ENCODE peak calls at places on chromosomes 4 and X, in five cellular contexts. I is breast epithelium; D is activated CD8-positive, alpha-beta memory T cell treated with anti-CD3 and anti-CD28 coated beads for 4 hours; S is NCI-H2171 treated with DMSO at 0.1 percent for 48 hours; Y is suprapubic skin. U is an unnamed sample.

GRCh38 chr4:7967501-7968261 is 28.0 kb upstream of the AFAP1 start:
- DNase-seq in Y (no peak), D (no peak), S (no peak), I (no peak), U (no peak)

GRCh38 chrX:80807606-80808159 is 2.0 kb downstream of the BRWD3 start:
- DNase-seq in Y (no peak), I (peak), D (no peak), S (no peak), U (no peak)

GRCh38 chr4:186946682-186947294 is 223.1 kb upstream of the FAT1 start:
- DNase-seq in Y (no peak), D (no peak), S (no peak), I (no peak), U (no peak)

GRCh38 chr4:513327-513726 is 14.3 kb downstream of the PIGG start:
- DNase-seq in D (no peak), I (no peak), Y (no peak), S (no peak), U (no peak)

GRCh38 chr4:13920901-13921300 is 293.4 kb upstream of the BOD1L1 start:
- DNase-seq in I (no peak), Y (no peak), D (no peak), S (no peak), U (no peak)

GRCh38 chrX:104565791-104566687 is at the start of gene IL1RAPL2:
- DNase-seq in I (peak), Y (no peak), D (no peak), S (no peak), U (no peak)

GRCh38 chr4:94603170-94603747 is 151.5 kb downstream of the PDLIM5 start:
- DNase-seq in S (no peak), D (no peak), Y (no peak), I (no peak), U (no peak)

GRCh38 chr4:21778702-21779101 is 169.9 kb downstream of the KCNIP4 start:
- DNase-seq in S (no peak), D (no peak), I (no peak), Y (no peak), U (no peak)

GRCh38 chr4:78205601-78206000 is 148.5 kb downstream of the FRAS1 start:
- DNase-seq in Y (no peak), S (no peak), I (no peak), D (no peak), U (no peak)

GRCh38 chr4:158770671-158771070 is 1.8 kb downstream of the FNIP2 start:
- DNase-seq in D (no peak), S (no peak), Y (no peak), I (no peak), U (no peak)

GRCh38 chrX:10052906-10053625 is 85.9 kb downstream of the CLDN34 start:
- DNase-seq in I (no peak), Y (no peak), S (no peak), D (no peak), U (no peak)

GRCh38 chr4:88661724-88662123 is 35.9 kb downstream of the NAP1L5 start:
- DNase-seq in D (no peak), I (no peak), Y (no peak), S (no peak), U (no peak)

GRCh38 chr4:52813546-52813945 is 48.6 kb upstream of the RASL11B start:
- DNase-seq in I (no peak), Y (no peak), S (no peak), D (no peak), U (no peak)

GRCh38 chr4:105951198-105951597 is 55.9 kb downstream of the NPNT start:
- DNase-seq in S (no peak), Y (no peak), I (no peak), D (no peak), U (no peak)

GRCh38 chr4:107050525-107051135 is 14.5 kb upstream of the DKK2 start:
- DNase-seq in I (no peak), Y (no peak), S (peak), D (no peak), U (no peak)